ENCODE peak calls at places on chromosome 21, in nine cellular contexts. P is AG09319, M is A549, G is WTC11, J is lower leg skin, T is breast epithelium, L is fibroblast of lung, K is heart left ventricle, A is colonic mucosa. W is an unnamed sample.

GRCh38 chr21:28294046-28294445 is 698.6 kb downstream of the LTN1 start:
- DNase-seq in P (no peak), M (no peak), G (no peak), J (no peak), T (no peak), L (peak), K (no peak), A (no peak), W (no peak)

GRCh38 chr21:34085129-34085528 is 11.8 kb downstream of the MRPS6 start:
- DNase-seq in P (no peak), M (no peak), G (no peak), J (no peak), T (no peak), L (no peak), K (no peak), A (no peak), W (no peak)

GRCh38 chr21:28822882-28823335 is 169.8 kb downstream of the LTN1 start:
- DNase-seq in P (peak), M (no peak), G (no peak), J (peak), T (no peak), L (peak), K (no peak), A (peak), W (no peak)

GRCh38 chr21:28235169-28235892 is 757.3 kb downstream of the LTN1 start:
- DNase-seq in P (no peak), M (no peak), G (peak), J (no peak), T (no peak), L (no peak), K (no peak), A (no peak), W (no peak)

GRCh38 chr21:39927304-39927886 is 60.2 kb downstream of the PCP4 start:
- DNase-seq in P (no peak), M (no peak), G (no peak), J (no peak), T (no peak), L (no peak), K (no peak), A (no peak), W (no peak)

GRCh38 chr21:27802816-27803475 is 836.1 kb upstream of the ADAMTS5 start:
- DNase-seq in P (no peak), M (no peak), G (peak), J (peak), T (no peak), L (no peak), K (peak), A (peak), W (peak)

GRCh38 chr21:42862774-42863503 is 16.4 kb downstream of the WDR4 start:
- DNase-seq in P (no peak), M (no peak), G (peak), J (no peak), T (no peak), L (no peak), K (no peak), A (peak), W (no peak)

GRCh38 chr21:42430570-42430969 is 26.9 kb downstream of the UBASH3A start:
- DNase-seq in P (no peak), M (no peak), G (no peak), J (no peak), T (no peak), L (no peak), K (no peak), A (no peak), W (no peak)

DNA sequence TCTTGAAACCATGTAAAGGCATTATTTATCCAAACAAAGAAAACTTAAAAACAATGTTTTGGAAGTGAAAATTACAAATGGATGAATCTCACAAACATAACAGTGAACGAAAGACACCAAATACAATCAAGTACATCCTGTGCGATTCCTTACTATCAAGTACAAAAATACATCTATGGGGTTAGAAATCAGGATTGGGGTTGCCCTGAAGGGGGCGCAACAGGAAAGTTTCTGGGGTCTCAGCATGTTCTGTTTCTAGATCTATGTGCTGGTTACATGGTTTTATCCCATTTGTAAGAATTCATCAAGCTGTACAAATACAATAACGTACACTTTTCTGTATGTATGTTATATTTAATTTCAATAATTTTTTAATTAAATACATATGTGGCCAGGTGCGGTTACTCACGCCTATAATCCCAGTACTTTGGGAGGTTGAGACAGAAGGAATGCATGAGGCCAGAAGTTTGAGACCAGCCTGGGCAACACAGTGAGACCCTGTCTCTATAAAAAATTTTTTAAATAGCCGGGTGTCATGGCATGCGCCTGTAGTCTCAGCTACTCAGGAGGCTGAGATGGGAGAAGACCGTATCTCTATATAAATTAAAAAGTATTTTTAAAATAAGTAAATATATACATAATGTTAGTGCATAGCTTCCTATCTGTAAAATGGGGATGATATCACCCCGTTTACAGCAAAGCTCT is 121.5 kb upstream of the SOD1 start:
- DNase-seq in P (no peak), M (no peak), G (peak), J (no peak), T (no peak), L (no peak), K (no peak), A (no peak), W (no peak)
- TF ChIP-seq CTCF in P (no peak), M (no peak), G (peak), J (no peak), T (no peak), L (no peak), K (no peak), A (no peak), W (no peak)

DNA sequence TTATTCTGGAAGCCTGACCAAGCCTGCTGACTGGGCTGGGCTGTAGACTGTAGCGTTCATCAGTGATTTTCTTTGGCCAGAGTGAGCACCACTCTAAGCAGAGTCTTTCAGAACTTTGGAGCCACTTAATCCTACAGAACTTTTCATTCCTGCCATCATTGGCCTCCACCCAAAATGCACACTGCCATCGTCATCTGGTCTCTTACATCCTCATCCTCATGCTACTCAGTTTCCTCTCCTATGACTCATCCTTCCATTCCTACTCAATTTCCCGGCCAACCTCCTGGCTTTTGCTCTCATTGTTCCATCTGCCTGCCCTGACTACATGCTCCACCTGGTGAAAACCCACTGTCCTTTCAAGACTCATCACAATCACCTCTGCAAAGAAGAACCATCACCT is 233.8 kb upstream of the USP25 start:
- DNase-seq in P (no peak), M (no peak), G (no peak), J (no peak), T (no peak), L (peak), K (no peak), A (no peak), W (no peak)
- TF ChIP-seq CTCF in P (no peak), M (no peak), G (no peak), J (no peak), T (no peak), L (no peak), K (no peak), A (no peak), W (no peak)

GRCh38 chr21:44352253-44352860 is 1.1 kb upstream of the TRPM2 start:
- DNase-seq in P (no peak), M (no peak), G (no peak), J (no peak), T (no peak), L (no peak), K (no peak), A (no peak), W (no peak)
- TF ChIP-seq CTCF in P (no peak), M (no peak), G (no peak), J (no peak), T (no peak), L (no peak), K (no peak), A (no peak), W (no peak)

DNA sequence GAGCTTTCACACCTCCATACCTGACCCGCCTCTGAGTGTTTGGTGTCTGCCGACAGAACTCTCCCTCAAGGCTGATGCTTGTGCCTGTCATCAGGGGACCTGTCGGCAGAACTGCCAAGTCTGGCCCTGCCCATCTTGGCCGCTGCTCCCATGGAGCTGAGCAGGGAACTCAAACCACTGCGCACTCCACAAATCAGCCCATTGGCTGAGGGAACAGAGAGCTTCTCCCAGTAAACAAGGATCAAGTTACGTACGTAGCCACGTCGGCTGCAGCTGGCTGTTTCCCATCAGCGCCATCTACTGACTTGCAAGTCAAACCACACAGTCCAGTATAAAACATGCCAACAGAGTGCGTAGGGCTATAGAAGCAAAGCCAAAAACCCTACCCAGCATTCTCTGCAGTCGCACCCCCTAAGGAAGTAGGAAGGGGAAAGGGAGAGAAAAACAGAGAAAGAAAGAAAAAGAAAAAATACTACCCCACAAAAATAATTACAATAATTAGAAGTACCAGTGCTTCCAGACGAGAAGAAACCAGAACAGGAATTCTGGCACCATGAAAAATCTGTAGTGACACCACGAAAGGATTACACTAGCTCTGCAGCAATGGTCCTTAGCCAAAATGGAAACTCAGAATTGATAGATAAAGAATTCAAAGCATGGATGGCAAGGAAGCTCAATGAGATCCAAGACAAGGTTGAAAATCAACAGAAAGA is 13.1 kb downstream of the KRTAP13-1 start:
- DNase-seq in P (no peak), M (peak), G (peak), J (no peak), T (peak), L (peak), K (peak), A (peak), W (no peak)
- TF ChIP-seq CTCF in P (no peak), M (no peak), G (no peak), J (no peak), T (no peak), L (no peak), K (no peak), A (peak), W (no peak)

GRCh38 chr21:25931791-25932190 is 197.0 kb downstream of the GABPA start:
- DNase-seq in P (no peak), M (no peak), G (no peak), J (no peak), T (no peak), L (no peak), K (no peak), A (no peak), W (no peak)

GRCh38 chr21:25927195-25927880 is 192.6 kb downstream of the GABPA start:
- DNase-seq in P (no peak), M (no peak), G (no peak), J (no peak), T (no peak), L (no peak), K (no peak), A (no peak), W (no peak)

GRCh38 chr21:25934130-25934529 is 199.4 kb downstream of the GABPA start:
- DNase-seq in P (no peak), M (no peak), G (no peak), J (no peak), T (no peak), L (peak), K (no peak), A (no peak), W (no peak)

GRCh38 chr21:25925936-25926335 is 191.2 kb downstream of the GABPA start:
- DNase-seq in P (no peak), M (no peak), G (no peak), J (no peak), T (no peak), L (peak), K (peak), A (no peak), W (no peak)

DNA sequence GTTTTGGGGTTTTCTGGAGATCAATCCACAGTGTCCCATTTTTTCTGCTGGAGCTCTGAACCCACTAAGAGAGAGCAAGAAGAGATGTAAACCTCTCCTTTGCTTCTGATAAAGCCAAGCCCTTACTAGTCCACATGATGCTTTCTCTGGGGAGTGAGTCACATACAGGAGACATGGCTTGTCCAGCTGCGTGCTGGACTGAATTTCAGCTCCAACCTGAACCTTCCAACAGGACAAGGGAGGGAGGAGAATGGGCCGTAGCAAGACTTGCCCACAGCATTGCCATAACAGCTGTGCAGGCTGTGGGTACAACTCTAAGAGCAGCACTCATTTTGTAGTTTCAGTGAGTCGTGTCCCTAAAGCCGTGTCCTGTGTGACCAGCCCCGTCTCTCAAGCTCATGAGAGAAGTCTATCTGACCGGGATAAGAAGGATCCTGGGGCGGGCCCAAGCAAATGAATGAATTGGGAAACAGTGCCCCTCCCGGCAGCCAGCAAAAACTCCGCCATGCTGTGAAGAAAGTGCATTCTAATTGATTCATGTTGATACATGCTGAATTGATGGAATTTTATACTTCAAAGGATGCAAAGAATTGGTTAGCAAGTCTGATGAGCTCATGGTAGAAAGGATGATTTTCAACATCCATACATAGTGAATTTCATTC is 195.2 kb downstream of the GABPA start:
- DNase-seq in P (no peak), M (no peak), G (no peak), J (no peak), T (no peak), L (peak), K (no peak), A (no peak), W (no peak)
- TF ChIP-seq CTCF in P (no peak), M (no peak), G (no peak), J (no peak), T (no peak), L (no peak), K (no peak), A (no peak), W (no peak)

DNA sequence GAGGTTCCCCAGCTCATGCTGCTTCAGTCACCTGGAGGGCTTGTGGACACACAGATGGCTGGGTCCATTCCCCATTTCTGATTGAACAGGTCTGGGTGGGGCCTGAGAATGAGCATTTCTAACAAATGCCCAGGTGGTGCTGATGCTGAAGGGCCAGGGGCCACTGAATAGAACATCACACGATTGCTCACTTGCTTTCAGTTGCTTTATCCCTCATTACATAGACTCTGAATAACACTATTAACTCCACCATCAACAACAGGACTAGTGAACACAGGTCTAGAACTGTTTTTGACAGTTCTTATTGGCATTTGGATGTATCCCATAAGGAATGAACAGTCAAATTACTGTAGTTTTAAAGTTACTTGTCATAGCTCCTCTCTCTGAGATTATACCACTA is 12.1 kb downstream of the TRAPPC10 start:
- DNase-seq in P (no peak), M (no peak), G (no peak), J (no peak), T (no peak), L (no peak), K (no peak), A (no peak), W (no peak)
- TF ChIP-seq CTCF in P (no peak), M (no peak), G (no peak), J (no peak), T (no peak), L (no peak), K (no peak), A (no peak), W (no peak)

DNA sequence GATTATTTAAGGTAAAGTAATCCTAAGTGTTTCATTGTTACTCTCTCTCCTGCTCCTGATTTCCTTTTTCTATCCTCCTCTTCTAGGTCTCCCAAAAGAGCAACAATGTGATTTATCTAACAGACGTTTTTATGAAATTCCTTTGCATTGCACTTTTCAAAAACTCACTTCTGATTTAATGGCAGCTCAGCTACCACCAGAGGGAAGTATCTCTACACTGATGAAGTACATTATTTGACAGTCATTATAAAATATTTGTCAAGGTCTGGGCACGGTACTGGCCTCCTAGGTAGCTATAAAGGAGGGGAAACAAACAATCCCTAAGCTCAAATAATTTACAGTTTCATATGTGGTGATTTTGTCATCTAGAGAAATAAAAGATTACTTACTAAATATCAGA is 15.6 kb downstream of the TMPRSS15 start:
- DNase-seq in P (no peak), M (no peak), G (no peak), J (no peak), T (no peak), L (no peak), K (no peak), A (no peak), W (no peak)
- TF ChIP-seq CTCF in P (no peak), M (no peak), G (no peak), J (no peak), T (no peak), L (no peak), K (no peak), A (no peak), W (no peak)

DNA sequence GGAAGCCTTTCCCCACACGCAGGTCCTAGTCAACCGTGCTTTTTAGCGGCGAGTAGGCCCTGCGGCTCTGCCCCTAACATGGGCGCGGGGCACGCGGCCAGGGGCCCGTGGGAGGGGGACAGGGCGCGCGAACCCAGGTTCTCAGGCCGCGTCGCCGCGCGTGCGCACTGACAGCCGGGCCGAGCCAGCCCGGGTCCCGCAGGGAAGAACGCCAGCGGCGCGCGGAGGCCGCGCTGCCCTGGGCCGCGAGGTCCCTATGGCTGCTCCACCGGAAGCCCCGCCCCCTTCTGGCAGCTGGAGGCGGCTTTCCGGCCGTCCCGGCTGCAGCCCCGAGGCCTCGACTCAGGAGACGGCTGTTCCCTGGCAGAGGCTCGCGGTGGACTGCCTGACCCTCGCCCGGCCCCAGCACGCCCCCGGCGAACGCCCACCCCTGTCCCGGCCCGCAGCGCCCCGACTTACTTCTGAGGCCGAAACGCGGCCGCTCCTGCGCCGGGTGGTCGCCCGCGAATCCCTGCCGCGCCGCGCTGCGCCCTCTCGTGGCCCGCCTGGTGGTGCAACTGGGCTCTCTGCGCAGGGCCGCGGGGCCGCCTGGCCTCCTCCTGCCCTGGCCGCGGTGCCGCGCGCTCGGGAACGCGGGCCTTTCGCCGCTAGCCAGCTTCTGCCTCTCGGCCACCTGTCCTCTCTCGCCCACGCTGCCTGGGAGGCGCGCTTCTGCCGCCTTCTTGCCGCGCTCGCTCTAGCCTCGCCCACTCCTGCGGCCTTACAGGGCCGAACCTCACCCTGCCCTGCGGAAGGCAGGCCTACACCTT is 16.6 kb upstream of the RIPPLY3 start:
- DNase-seq in P (peak), M (peak), G (peak), J (peak), T (peak), L (peak), K (peak), A (peak), W (peak)
- TF ChIP-seq CTCF in P (peak), M (peak), G (peak), J (no peak), T (peak), L (peak), K (peak), A (peak), W (peak)

DNA sequence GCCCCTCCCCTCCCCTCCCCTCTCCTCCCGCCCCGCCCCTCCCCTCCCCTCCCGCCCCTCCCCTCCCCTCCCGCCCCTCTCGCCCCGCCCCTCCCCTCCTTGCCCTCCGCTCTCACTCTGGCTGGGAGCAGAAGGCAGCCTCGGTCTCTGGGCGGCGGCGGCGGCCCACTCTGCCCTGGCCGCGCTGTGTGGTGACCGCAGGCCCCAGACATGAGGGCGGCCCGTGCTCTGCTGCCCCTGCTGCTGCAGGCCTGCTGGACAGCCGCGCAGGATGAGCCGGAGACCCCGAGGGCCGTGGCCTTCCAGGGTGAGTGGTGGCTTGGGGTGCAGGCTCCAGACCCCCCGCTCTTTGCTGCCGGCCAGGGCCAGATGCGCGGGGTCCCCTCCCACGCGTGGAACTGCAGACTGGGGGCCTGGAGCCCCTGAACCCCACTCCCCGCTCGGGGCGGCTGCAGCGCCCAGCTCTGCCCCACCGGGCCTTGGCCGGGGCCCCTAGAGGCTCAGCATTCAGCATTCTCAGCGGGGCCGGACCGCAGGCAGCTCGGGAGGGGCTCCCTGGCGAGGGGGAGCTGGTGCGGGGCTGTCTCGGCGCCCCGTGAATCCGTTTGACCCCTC is at the start of gene COL6A1:
- DNase-seq in P (no peak), M (no peak), G (peak), J (peak), T (peak), L (peak), K (peak), A (peak), W (peak)
- TF ChIP-seq CTCF in P (no peak), M (no peak), G (no peak), J (no peak), T (no peak), L (no peak), K (no peak), A (no peak), W (no peak)

GRCh38 chr21:31623664-31624063 is 35.8 kb upstream of the SOD1 start:
- DNase-seq in P (no peak), M (no peak), G (no peak), J (no peak), T (no peak), L (no peak), K (no peak), A (no peak), W (peak)
- TF ChIP-seq CTCF in P (no peak), M (no peak), G (no peak), J (no peak), T (no peak), L (no peak), K (no peak), A (no peak), W (no peak)

W was measured in GM20000.